ENCODE peak calls at places on chromosomes 4 and X, in four cellular contexts. C is body of pancreas, V is nephron progenitor cell, Q is GM10248. I is an unnamed sample.

GRCh38 chr4:22444813-22445212 is 71.1 kb downstream of the ADGRA3 start:
- DNase-seq in C (no peak), V (no peak), Q (no peak), I (no peak)

GRCh38 chr4:37951465-37952352 is 8.5 kb upstream of the PTTG2 start:
- DNase-seq in C (no peak), V (no peak), Q (no peak), I (no peak)

GRCh38 chrX:12210196-12210815 is 72.0 kb downstream of the FRMPD4 start:
- DNase-seq in C (no peak), V (no peak), Q (no peak), I (no peak)

GRCh38 chrX:153981231-153981630 is 8.7 kb downstream of the TMEM187 start:
- DNase-seq in C (no peak), V (no peak), Q (no peak), I (no peak)

GRCh38 chrX:14936561-14936960 is 63.3 kb downstream of the MOSPD2 start:
- DNase-seq in C (no peak), V (no peak), Q (peak), I (no peak)

GRCh38 chrX:1106478-1107210 is 105.8 kb downstream of the CRLF2 start:
- DNase-seq in C (no peak), V (no peak), Q (no peak), I (no peak)

GRCh38 chr4:95548738-95549245 is at the start of gene UNC5C:
- DNase-seq in C (peak), V (peak), Q (no peak), I (peak)

GRCh38 chr4:31674313-31674947 is 954.3 kb downstream of the PCDH7 start:
- DNase-seq in C (no peak), V (peak), Q (peak), I (no peak)

GRCh38 chr4:110516106-110516922 is 40.4 kb downstream of the ENPEP start:
- DNase-seq in C (peak), V (peak), Q (peak), I (no peak)

GRCh38 chr4:81836716-81837115 is 365.0 kb upstream of the RASGEF1B start:
- DNase-seq in C (no peak), V (no peak), Q (no peak), I (no peak)

GRCh38 chr4:3409571-3410091 is 32.1 kb upstream of the HGFAC start:
- DNase-seq in C (no peak), V (no peak), Q (no peak), I (no peak)

GRCh38 chr4:150244600-150244999 is 166.4 kb downstream of the DCLK2 start:
- DNase-seq in C (peak), V (no peak), Q (no peak), I (no peak)

GRCh38 chr4:7399433-7400234 is 35.1 kb downstream of the PSAPL1 start:
- DNase-seq in C (no peak), V (no peak), Q (no peak), I (no peak)

GRCh38 chr4:65825121-65825520 is 154.8 kb upstream of the EPHA5 start:
- DNase-seq in C (no peak), V (no peak), Q (no peak), I (no peak)

GRCh38 chr4:142231787-142232186 is 595.4 kb downstream of the IL15 start:
- DNase-seq in C (no peak), V (no peak), Q (no peak), I (no peak)

GRCh38 chr4:62324215-62324614 is 1124.1 kb downstream of the ADGRL3 start:
- DNase-seq in C (no peak), V (no peak), Q (no peak), I (no peak)

GRCh38 chrX:117998171-117998570 is 118.4 kb downstream of the KLHL13 start:
- DNase-seq in C (no peak), V (no peak), Q (no peak), I (no peak)

GRCh38 chr4:87011340-87012034 is 76.7 kb downstream of the AFF1 start:
- DNase-seq in C (no peak), V (no peak), Q (no peak), I (no peak)

GRCh38 chrX:155886409-155886808 is 5.3 kb downstream of the VAMP7 start:
- DNase-seq in C (no peak), V (no peak), Q (no peak), I (no peak)

GRCh38 chr4:129453524-129453923 is 357.6 kb downstream of the C4orf33 start:
- DNase-seq in C (no peak), V (no peak), Q (no peak), I (no peak)

GRCh38 chrX:19174401-19175025 is 52.2 kb upstream of the ADGRG2 start:
- DNase-seq in C (no peak), V (no peak), Q (no peak), I (no peak)

GRCh38 chr4:172095161-172095560 is 282.0 kb downstream of the GALNTL6 start:
- DNase-seq in C (no peak), V (no peak), Q (no peak), I (no peak)

GRCh38 chr4:124737619-124738018 is 25.1 kb upstream of the ANKRD50 start:
- DNase-seq in C (no peak), V (no peak), Q (no peak), I (no peak)

GRCh38 chr4:4776335-4776734 is 83.1 kb upstream of the MSX1 start:
- DNase-seq in C (no peak), V (no peak), Q (no peak), I (no peak)

GRCh38 chr4:74038161-74039064 is at the start of gene CXCL3:
- DNase-seq in C (peak), V (peak), Q (peak), I (peak)

GRCh38 chr4:70651864-70652506 is 14.3 kb downstream of the JCHAIN start:
- DNase-seq in C (no peak), V (no peak), Q (peak), I (no peak)

GRCh38 chr4:175087156-175087555 is 169.0 kb downstream of the ADAM29 start:
- DNase-seq in C (no peak), V (no peak), Q (no peak), I (no peak)

GRCh38 chrX:154116514-154116913 is 19.0 kb upstream of the MECP2 start:
- DNase-seq in C (no peak), V (no peak), Q (no peak), I (no peak)

GRCh38 chrX:16466640-16467432 is 183.1 kb upstream of the S100G start:
- DNase-seq in C (no peak), V (no peak), Q (no peak), I (no peak)

GRCh38 chr4:61468091-61468720 is 268.1 kb downstream of the ADGRL3 start:
- DNase-seq in C (no peak), V (no peak), Q (no peak), I (no peak)

GRCh38 chrX:52420824-52421443 is 52.1 kb downstream of the XAGE2 start:
- DNase-seq in C (no peak), V (no peak), Q (no peak), I (no peak)

GRCh38 chrX:149937881-149938426 is 337 bp downstream of the EOLA2 start:
- DNase-seq in C (no peak), V (peak), Q (no peak), I (no peak)

GRCh38 chr4:39932776-39933402 is 44.8 kb downstream of the PDS5A start:
- DNase-seq in C (no peak), V (no peak), Q (peak), I (peak)

GRCh38 chr4:77434299-77435092 is 171.1 kb upstream of the CXCL13 start:
- DNase-seq in C (peak), V (no peak), Q (no peak), I (no peak)

GRCh38 chrX:72381439-72382198 is 75.9 kb upstream of the CITED1 start:
- DNase-seq in C (peak), V (no peak), Q (no peak), I (no peak)

GRCh38 chrX:136529795-136530194 is 2.2 kb upstream of the VGLL1 start:
- DNase-seq in C (no peak), V (no peak), Q (no peak), I (no peak)

GRCh38 chr4:27595956-27596355 is 735.3 kb downstream of the STIM2 start:
- DNase-seq in C (no peak), V (no peak), Q (no peak), I (no peak)

GRCh38 chr4:48947731-48948130 is 38.3 kb upstream of the CWH43 start:
- DNase-seq in C (no peak), V (no peak), Q (no peak), I (no peak)

GRCh38 chrX:78527818-78528217 is 131.3 kb downstream of the RTL3 start:
- DNase-seq in C (no peak), V (no peak), Q (no peak), I (no peak)

GRCh38 chr4:65665951-65666523 is 4.3 kb downstream of the EPHA5 start:
- DNase-seq in C (no peak), V (no peak), Q (no peak), I (no peak)

DNA sequence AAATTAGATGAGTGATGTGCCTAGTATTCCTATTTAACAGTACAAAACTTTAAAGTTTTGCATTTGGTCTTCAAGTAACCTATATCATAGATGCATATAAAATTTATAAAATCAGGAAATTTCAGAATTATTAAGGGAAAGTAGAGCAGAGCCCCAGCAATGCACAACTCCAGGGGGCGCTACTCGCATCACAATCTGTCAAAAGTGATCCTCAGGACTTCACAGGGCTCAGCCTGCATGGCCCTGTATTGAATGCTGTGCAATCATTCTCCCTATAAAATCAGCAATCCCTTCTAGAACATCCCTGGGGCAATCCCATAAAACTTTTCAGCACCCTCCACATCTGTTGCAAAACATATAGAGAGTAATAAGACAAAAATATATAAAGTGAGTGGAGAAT is 12.4 kb upstream of the PPARGC1A start:
- DNase-seq in C (no peak), V (no peak), Q (no peak), I (no peak)
- TF ChIP-seq CTCF in C (no peak), V (no peak), Q (no peak), I (peak)

DNA sequence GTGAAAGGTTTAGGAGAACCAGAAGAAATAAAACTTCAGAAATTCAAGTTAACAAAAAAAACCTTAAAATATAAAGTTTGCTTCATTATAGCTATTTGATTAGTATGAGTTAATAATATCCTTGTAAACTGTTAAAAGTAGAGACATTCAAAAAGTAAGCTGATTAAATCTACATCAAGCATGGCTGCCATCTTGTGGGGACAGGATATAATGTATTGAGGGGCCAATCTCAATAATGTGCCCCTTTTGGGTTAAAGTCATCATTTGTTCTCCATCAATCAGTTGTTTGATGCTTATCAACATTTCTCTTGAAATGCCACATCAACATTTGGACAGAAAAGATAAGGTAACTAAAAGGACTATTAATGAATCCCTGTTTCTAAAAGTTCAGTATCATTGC is 4.6 kb upstream of the GRID2 start:
- DNase-seq in C (no peak), V (no peak), Q (no peak), I (no peak)
- TF ChIP-seq CTCF in C (no peak), V (no peak), Q (no peak), I (no peak)

GRCh38 chrX:30488092-30488491 is 89.5 kb downstream of the TASL start:
- DNase-seq in C (no peak), V (no peak), Q (peak), I (no peak)
- TF ChIP-seq CTCF in C (no peak), V (peak), Q (no peak), I (peak)

DNA sequence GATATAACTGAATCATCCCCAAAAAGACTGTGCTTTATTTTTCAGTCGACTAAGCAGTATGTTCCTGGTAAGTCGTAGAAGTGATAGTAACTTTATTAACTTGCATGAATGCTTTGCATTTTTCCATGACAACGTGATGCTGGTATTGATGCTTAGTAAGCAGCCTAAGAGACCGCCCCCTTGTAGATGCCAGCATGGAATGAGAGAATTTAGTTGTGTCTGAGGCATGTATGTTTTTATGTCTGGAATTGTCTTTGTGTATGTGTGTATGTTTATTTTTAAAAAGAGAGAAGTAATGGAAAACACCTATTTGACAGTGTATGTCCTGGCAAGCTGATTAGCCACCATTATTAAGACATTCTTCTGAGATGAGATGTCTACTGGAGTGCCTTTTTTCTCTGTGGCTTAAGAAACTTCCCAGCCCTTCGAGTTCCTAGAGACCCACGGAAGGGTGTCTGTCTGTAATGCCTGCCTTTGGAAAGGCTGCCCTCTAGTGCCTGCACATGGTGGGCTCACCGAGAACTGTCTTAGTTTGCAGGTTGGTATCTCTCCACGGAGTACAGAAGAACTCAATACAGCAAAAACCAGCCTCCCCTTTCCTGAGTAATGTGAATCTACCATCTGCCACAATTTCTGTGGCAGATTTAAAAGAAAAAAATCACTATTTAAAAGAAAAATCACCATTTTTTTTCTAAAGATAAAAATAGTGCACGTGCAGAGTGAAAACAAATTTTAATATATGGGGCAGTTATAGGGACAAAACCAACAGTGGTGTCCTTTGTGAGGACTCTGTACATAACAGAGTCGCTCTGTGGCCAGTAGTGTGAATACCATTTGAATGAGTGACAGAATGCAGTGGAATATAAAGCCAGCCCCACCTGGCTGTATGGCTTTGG is 85.9 kb downstream of the AASDH start:
- DNase-seq in C (peak), V (peak), Q (peak), I (no peak)
- TF ChIP-seq CTCF in C (peak), V (peak), Q (peak), I (peak)

GRCh38 chrX:95764972-95765451 is 919.6 kb upstream of the DIAPH2 start:
- DNase-seq in C (peak), V (no peak), Q (peak), I (no peak)
- TF ChIP-seq CTCF in C (peak), V (peak), Q (peak), I (peak)

GRCh38 chr4:58064618-58065017 is 954.4 kb upstream of the IGFBP7 start:
- DNase-seq in C (no peak), V (no peak), Q (no peak), I (no peak)

GRCh38 chr4:58063761-58064160 is 953.6 kb upstream of the IGFBP7 start:
- DNase-seq in C (no peak), V (no peak), Q (no peak), I (no peak)

GRCh38 chr4:58061967-58062366 is 951.8 kb upstream of the IGFBP7 start:
- DNase-seq in C (no peak), V (no peak), Q (no peak), I (no peak)
- TF ChIP-seq CTCF in C (no peak), V (no peak), Q (no peak), I (no peak)

DNA sequence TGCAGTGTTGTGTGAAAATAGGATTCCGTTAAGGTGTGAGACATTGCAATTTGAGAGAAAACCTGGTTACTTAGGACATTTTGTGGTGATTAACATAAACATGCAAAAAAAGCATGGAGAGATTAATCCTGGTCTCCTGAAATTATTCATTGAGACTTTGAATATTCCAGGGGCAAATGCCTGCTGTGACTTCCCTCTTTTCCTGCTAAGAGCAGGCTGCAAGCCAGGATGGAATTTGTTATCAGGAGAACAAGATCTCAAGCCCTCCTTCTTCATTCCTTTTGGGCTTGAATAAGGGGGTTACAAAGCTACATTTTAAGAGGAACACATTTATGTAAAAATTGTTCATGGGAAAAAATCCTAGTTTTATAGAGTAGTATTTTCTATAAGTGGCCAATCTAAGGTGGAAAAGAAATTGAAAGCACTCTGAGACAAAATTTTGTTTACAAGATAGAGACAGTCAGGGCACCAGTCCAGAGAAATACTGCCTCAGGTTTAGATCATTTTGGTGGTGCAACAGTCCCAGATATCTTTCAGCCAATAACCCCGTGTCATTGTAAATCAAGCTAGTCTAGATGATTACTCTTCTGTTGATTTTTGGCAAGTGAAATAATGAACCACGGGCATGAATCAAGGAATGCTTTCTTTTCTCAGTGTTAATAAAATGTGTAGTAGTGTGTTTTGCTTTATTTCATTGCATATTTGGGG is 1528.3 kb upstream of the AGA start:
- DNase-seq in C (no peak), V (no peak), Q (no peak), I (no peak)
- TF ChIP-seq CTCF in C (no peak), V (no peak), Q (no peak), I (no peak)

GRCh38 chr4:52173470-52174055 is 122.5 kb downstream of the SPATA18 start:
- DNase-seq in C (peak), V (no peak), Q (no peak), I (no peak)

DNA sequence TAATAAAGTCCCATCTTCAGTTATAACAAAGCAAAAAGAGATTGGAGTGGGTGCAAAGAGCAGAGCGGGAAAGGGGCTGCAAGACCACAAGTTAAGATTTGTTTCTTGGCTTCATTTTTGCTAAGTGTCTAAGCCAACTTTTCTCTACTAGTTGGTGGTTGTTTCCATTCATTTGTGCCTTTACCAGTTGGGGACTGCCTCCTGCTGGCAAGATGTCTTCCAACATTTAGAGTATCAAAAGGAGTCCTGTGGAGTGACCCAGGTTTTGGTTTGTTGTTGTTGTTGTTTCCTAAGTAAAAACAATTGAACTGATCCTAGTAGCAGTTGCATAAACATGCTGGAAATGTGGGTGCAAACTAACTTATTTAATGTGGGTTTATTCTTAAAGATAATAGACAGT is 121.1 kb downstream of the SPATA18 start:
- DNase-seq in C (peak), V (no peak), Q (no peak), I (no peak)
- TF ChIP-seq CTCF in C (no peak), V (no peak), Q (no peak), I (peak)

DNA sequence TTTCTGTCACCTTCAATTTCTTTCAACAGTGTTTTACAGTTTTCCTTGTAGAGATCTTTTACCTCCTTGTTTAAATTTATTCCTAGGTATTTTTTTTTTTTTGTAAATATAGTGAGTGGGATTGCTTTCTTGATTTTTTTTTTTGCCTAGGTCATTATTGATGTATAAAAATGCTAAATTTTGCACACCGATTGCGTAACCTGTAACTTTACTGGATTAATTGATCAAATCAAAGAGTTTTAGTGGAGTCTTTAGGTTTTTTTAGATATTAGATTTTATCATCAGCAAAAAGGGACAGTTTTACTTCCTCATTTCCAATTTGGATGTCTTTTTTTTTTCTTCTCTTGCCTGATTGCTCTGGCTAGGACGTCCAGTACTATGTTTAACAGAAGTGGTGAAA is 40.9 kb downstream of the TEX13A start:
- DNase-seq in C (no peak), V (no peak), Q (no peak), I (no peak)
- TF ChIP-seq CTCF in C (no peak), V (no peak), Q (no peak), I (no peak)